ENCODE peak calls at places on chromosomes 16 and 17, in nine cellular contexts. R, W, Z, Y, D, M, I, B and V are unnamed samples.

GRCh38 chr16:79721186-79721745 is 120.7 kb upstream of the MAF start:
- DNase-seq in R (no peak), W (no peak), Z (peak; percentile 45), Y (no peak), D (no peak), M (no peak), I (no peak), B (no peak), V (no peak)

GRCh38 chr17:564526-564925 is 150.1 kb downstream of the VPS53 start:
- DNase-seq in R (no peak), W (no peak), Z (no peak), Y (no peak), D (no peak), M (no peak), I (no peak), B (no peak), V (no peak)

GRCh38 chr16:78571880-78572279 is 472.4 kb downstream of the WWOX start:
- DNase-seq in R (no peak), W (no peak), Z (no peak), Y (no peak), D (no peak), M (no peak), I (no peak), B (no peak), V (no peak)

GRCh38 chr17:57517519-57518342 is 227.4 kb downstream of the CCDC182 start:
- DNase-seq in R (no peak), W (no peak), Z (no peak), Y (no peak), D (no peak), M (no peak), I (no peak), B (no peak), V (no peak)

GRCh38 chr16:64974381-64974780 is 147.5 kb downstream of the CDH11 start:
- DNase-seq in R (no peak), W (no peak), Z (no peak), Y (no peak), D (no peak), M (no peak), I (no peak), B (no peak), V (no peak)

GRCh38 chr17:27793168-27793905 is 7.0 kb downstream of the NOS2 start:
- DNase-seq in R (no peak), W (no peak), Z (no peak), Y (no peak), D (no peak), M (no peak), I (no peak), B (peak; percentile 67), V (peak; percentile 34)

GRCh38 chr17:77909236-77909635 is 49.3 kb upstream of the TNRC6C start:
- DNase-seq in R (no peak), W (no peak), Z (no peak), Y (no peak), D (peak; percentile 53), M (peak; percentile 67), I (no peak), B (no peak), V (no peak)

GRCh38 chr16:369866-370436 is 387 bp downstream of the MRPL28 start:
- DNase-seq in R (no peak), W (peak; percentile 63), Z (no peak), Y (no peak), D (peak; percentile 78), M (peak; percentile 68), I (peak; percentile 44), B (peak; percentile 69), V (no peak)

GRCh38 chr16:68538880-68539701 is at the start of gene ZFP90:
- DNase-seq in R (peak; percentile 92), W (peak; percentile 87), Z (peak; percentile 90), Y (peak; percentile 64), D (peak; percentile 96), M (peak; percentile 92), I (peak; percentile 90), B (peak; percentile 94), V (peak; percentile 97)

GRCh38 chr16:35908942-35909341 is 2449.5 kb downstream of the TP53TG3F start:
- DNase-seq in R (peak; percentile 45), W (no peak), Z (no peak), Y (peak; percentile 32), D (no peak), M (no peak), I (no peak), B (no peak), V (no peak)

GRCh38 chr17:33512113-33512512 is 219.0 kb upstream of the ASIC2 start:
- DNase-seq in R (no peak), W (no peak), Z (no peak), Y (no peak), D (no peak), M (no peak), I (no peak), B (no peak), V (no peak)

GRCh38 chr17:32443827-32444300 is 446 bp upstream of the PSMD11 start:
- DNase-seq in R (no peak), W (no peak), Z (no peak), Y (no peak), D (no peak), M (no peak), I (no peak), B (no peak), V (no peak)

GRCh38 chr16:8581923-8582580 is 8.3 kb downstream of the TMEM114 start:
- DNase-seq in R (no peak), W (no peak), Z (peak; percentile 22), Y (no peak), D (no peak), M (peak; percentile 70), I (no peak), B (no peak), V (no peak)

GRCh38 chr16:84611041-84611440 is 6.8 kb downstream of the COTL1 start:
- DNase-seq in R (no peak), W (no peak), Z (no peak), Y (no peak), D (no peak), M (no peak), I (no peak), B (no peak), V (no peak)

GRCh38 chr16:964696-965395 is 5.9 kb downstream of the LMF1 start:
- DNase-seq in R (no peak), W (no peak), Z (peak; percentile 36), Y (no peak), D (peak; percentile 77), M (no peak), I (no peak), B (no peak), V (no peak)

GRCh38 chr17:82881900-82882714 is 42.3 kb upstream of the ZNF750 start:
- DNase-seq in R (no peak), W (peak; percentile 90), Z (peak; percentile 51), Y (no peak), D (peak; percentile 77), M (peak; percentile 89), I (peak; percentile 63), B (no peak), V (no peak)

DNA sequence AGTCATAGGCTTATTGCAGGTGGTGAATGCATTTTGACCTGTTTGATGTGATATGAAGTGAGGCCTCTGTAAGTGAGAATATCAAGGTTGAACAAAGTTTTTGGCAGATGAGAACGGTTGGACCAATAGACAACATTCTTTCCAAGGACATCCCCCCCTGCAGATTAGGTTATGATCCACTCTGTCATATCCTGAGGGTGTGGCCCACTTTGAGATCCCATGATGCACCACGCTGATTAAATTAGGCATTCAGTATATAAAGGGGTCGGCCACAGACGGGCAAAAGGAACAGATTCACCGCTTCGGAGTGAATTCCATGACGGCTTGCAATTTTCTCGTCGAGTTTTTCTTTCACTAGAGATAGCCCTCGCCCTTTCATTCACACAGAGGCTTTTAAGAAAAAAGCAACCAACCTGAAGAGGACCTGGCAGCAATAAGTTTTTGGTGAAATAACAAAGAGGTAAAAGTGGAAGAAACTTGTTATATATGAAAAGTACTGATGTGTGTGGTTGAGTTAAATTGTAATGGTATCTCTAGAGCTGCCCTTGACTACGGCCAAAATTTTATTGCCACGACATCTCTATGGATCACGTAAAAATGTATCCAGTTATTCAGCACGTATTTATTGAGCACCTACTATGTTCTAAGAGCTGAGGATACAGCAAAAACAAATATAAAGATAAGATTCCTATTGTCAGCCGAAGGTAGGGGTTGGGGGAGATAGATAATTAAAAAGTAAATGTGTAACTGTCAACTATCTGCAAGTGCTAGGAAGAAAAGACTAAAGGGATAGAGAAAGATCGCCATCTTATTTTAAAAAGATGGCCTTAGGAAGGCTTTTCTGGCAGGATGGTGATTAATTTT is 1.7 kb upstream of the RBBP6 start:
- DNase-seq in R (no peak), W (no peak), Z (no peak), Y (peak; percentile 64), D (no peak), M (no peak), I (no peak), B (no peak), V (no peak)
- TF ChIP-seq POLR2AphosphoS5 in R (no peak), W (no peak), Z (no peak), Y (no peak), D (peak; percentile 74), M (no peak), I (no peak), B (no peak), V (no peak)

GRCh38 chr16:15650019-15650697 is at the start of gene NDE1:
- DNase-seq in R (peak; percentile 96), W (peak; percentile 95), Z (peak; percentile 94), Y (peak; percentile 74), D (peak; percentile 98), M (peak; percentile 96), I (peak; percentile 94), B (peak; percentile 90), V (peak; percentile 89)
- TF ChIP-seq POLR2A in R (no peak), W (peak; percentile 68), Z (peak; percentile 54), Y (no peak), D (no peak), M (no peak), I (no peak), B (no peak), V (peak; percentile 62)

GRCh38 chr17:50993544-50993943 is 127.1 kb downstream of the SPAG9 start:
- DNase-seq in R (no peak), W (no peak), Z (no peak), Y (no peak), D (no peak), M (no peak), I (no peak), B (no peak), V (no peak)
- TF ChIP-seq POLR2AphosphoS5 in R (no peak), W (no peak), Z (no peak), Y (no peak), D (no peak), M (no peak), I (no peak), B (no peak), V (no peak)

GRCh38 chr17:76492989-76493501 is 8.2 kb downstream of the RHBDF2 start:
- DNase-seq in R (no peak), W (peak; percentile 82), Z (peak; percentile 79), Y (no peak), D (peak; percentile 95), M (peak; percentile 87), I (peak; percentile 68), B (no peak), V (peak; percentile 63)

GRCh38 chr17:76493505-76494167 is 7.6 kb downstream of the RHBDF2 start:
- DNase-seq in R (no peak), W (no peak), Z (peak; percentile 52), Y (no peak), D (peak; percentile 90), M (no peak), I (peak; percentile 39), B (no peak), V (no peak)

GRCh38 chr17:76492250-76492988 is 8.8 kb downstream of the RHBDF2 start:
- DNase-seq in R (no peak), W (no peak), Z (peak; percentile 78), Y (no peak), D (peak; percentile 90), M (no peak), I (no peak), B (no peak), V (peak; percentile 72)

GRCh38 chr17:76490112-76490710 is 11.0 kb downstream of the RHBDF2 start:
- DNase-seq in R (no peak), W (no peak), Z (no peak), Y (no peak), D (no peak), M (no peak), I (no peak), B (no peak), V (no peak)

GRCh38 chr17:76491271-76492184 is 9.7 kb downstream of the RHBDF2 start:
- DNase-seq in R (no peak), W (no peak), Z (peak; percentile 32), Y (no peak), D (peak; percentile 90), M (no peak), I (no peak), B (peak; percentile 41), V (peak; percentile 59)
- TF ChIP-seq POLR2A in R (no peak), W (no peak), Z (no peak), Y (no peak), D (no peak), M (no peak), I (no peak), B (no peak), V (no peak)